ENCODE peak calls at places on chromosomes 4 and X, in ten cellular contexts. M, R, N, L, C, Z, U, W, K and X are unnamed samples. For H3K27me3 and H3K36me3, the result is how much of the 10 kb centered on the place peaks cover.

GRCh38 chr4:136121431-136121830 is 1410.9 kb downstream of the PCDH18 start:
- DNase-seq in Z (no peak), K (no peak), M (no peak), R (no peak), W (no peak), L (no peak), N (no peak), C (no peak), U (no peak), X (no peak)

GRCh38 chrX:142184756-142185602 is 20.1 kb downstream of the MAGEC2 start:
- DNase-seq in U (no peak), M (no peak), L (no peak), R (no peak), Z (no peak), N (no peak), K (no peak), W (no peak), C (no peak), X (no peak)

GRCh38 chr4:174317531-174317930 is 33.8 kb downstream of the CEP44 start:
- DNase-seq in K (no peak), U (no peak), W (no peak), Z (no peak), M (peak), L (peak), C (no peak), N (no peak), R (no peak), X (no peak)

GRCh38 chr4:71446479-71447081 is 107.8 kb downstream of the SLC4A4 start:
- DNase-seq in C (no peak), M (no peak), Z (no peak), L (no peak), U (no peak), K (no peak), W (no peak), R (no peak), N (no peak), X (no peak)

GRCh38 chr4:154416183-154416543 is 75.4 kb downstream of the DCHS2 start:
- DNase-seq in L (no peak), N (no peak), K (no peak), C (no peak), R (no peak), M (no peak), W (peak), U (no peak), Z (peak), X (peak)

GRCh38 chr4:183185018-183185417 is 86.0 kb downstream of the WWC2 start:
- DNase-seq in C (no peak), W (no peak), K (no peak), R (no peak), Z (no peak), U (no peak), L (peak), N (no peak), M (no peak), X (no peak)

GRCh38 chr4:142497606-142498005 is 348.5 kb downstream of the INPP4B start:
- DNase-seq in M (no peak), L (no peak), R (no peak), U (no peak), C (no peak), K (no peak), W (no peak), Z (no peak), N (no peak), X (no peak)

GRCh38 chr4:1751919-1752283 is 30.6 kb downstream of the TACC3 start:
- DNase-seq in W (no peak), M (no peak), K (no peak), N (no peak), C (no peak), Z (no peak), R (no peak), L (no peak), U (no peak), X (no peak)

GRCh38 chr4:17817027-17817426 is 6.2 kb downstream of the NCAPG start:
- DNase-seq in C (peak), M (peak), L (peak), N (peak), K (no peak), R (no peak), Z (no peak), U (peak), W (no peak), X (no peak)

GRCh38 chr4:59969909-59970308 is 1230.2 kb upstream of the ADGRL3 start:
- DNase-seq in Z (no peak), C (no peak), N (no peak), M (no peak), W (no peak), U (no peak), K (no peak), L (no peak), R (no peak), X (no peak)

GRCh38 chr4:88219099-88219498 is 60.7 kb upstream of the ABCG2 start:
- DNase-seq in W (peak), C (peak), M (peak), R (no peak), L (peak), U (peak), K (no peak), N (peak), Z (no peak), X (peak)

GRCh38 chr4:81194286-81194685 is 20.7 kb downstream of the PRKG2 start:
- DNase-seq in M (no peak), Z (no peak), K (no peak), U (no peak), N (no peak), L (no peak), C (no peak), W (no peak), R (no peak), X (no peak)

GRCh38 chrX:37685452-37686347 is at the start of gene XK:
- DNase-seq in N (peak), C (peak), Z (peak), W (peak), M (peak), L (no peak), R (peak), U (no peak), K (peak), X (peak)

GRCh38 chr4:3193531-3194203 is 55.3 kb upstream of the MSANTD1 start:
- DNase-seq in U (no peak), Z (no peak), W (no peak), M (peak), R (no peak), N (peak), K (no peak), C (peak), L (peak), X (no peak)

GRCh38 chrX:130874751-130875150 is 28.3 kb downstream of the ENOX2 start:
- DNase-seq in K (no peak), C (no peak), L (peak), M (no peak), Z (no peak), U (no peak), W (no peak), N (no peak), R (no peak), X (no peak)

GRCh38 chrX:49838374-49838773 is 9.3 kb downstream of the PAGE4 start:
- DNase-seq in M (peak), Z (no peak), C (no peak), W (peak), N (peak), R (no peak), L (peak), K (no peak), U (no peak), X (peak)

GRCh38 chr4:8765084-8765483 is 106.6 kb downstream of the HMX1 start:
- DNase-seq in C (no peak), N (no peak), L (no peak), U (no peak), W (no peak), K (no peak), Z (peak), M (no peak), R (no peak), X (peak)

GRCh38 chrX:142036111-142036510 is 132.4 kb downstream of the MAGEC1 start:
- DNase-seq in M (peak), U (no peak), Z (no peak), R (no peak), K (no peak), N (no peak), W (no peak), L (peak), C (no peak), X (no peak)

GRCh38 chrX:53281321-53281822 is at the start of gene IQSEC2:
- DNase-seq in Z (peak), L (peak), R (peak), N (peak), C (no peak), U (no peak), W (peak), K (peak), M (peak), X (peak)

GRCh38 chrX:13101439-13102139 is 57.2 kb upstream of the FAM9C start:
- DNase-seq in K (peak), N (peak), W (no peak), Z (peak), L (peak), C (no peak), R (peak), U (peak), M (peak), X (no peak)

GRCh38 chrX:81564851-81565250 is 362.9 kb downstream of the SH3BGRL start:
- DNase-seq in L (no peak), N (no peak), Z (no peak), K (no peak), M (no peak), R (no peak), W (peak), C (no peak), U (no peak), X (no peak)

GRCh38 chr4:93495346-93495745 is 333.2 kb upstream of the ATOH1 start:
- DNase-seq in K (no peak), N (no peak), U (no peak), C (no peak), M (no peak), R (no peak), L (no peak), Z (no peak), W (no peak), X (no peak)

GRCh38 chr4:173333658-173334084 is 487 bp downstream of the HMGB2 start:
- DNase-seq in M (no peak), Z (peak), N (no peak), L (peak), R (peak), U (no peak), C (no peak), W (no peak), K (peak), X (peak)

GRCh38 chrX:13685126-13685763 is 3.7 kb upstream of the RAB9A start:
- DNase-seq in U (no peak), M (no peak), R (no peak), C (no peak), N (no peak), Z (no peak), K (no peak), L (peak), W (no peak), X (no peak)

GRCh38 chr4:56406151-56406550 is 18.9 kb upstream of the AASDH start:
- DNase-seq in K (no peak), W (no peak), R (no peak), N (no peak), Z (no peak), M (no peak), U (no peak), C (no peak), L (no peak), X (no peak)

GRCh38 chr4:41571422-41571821 is 33.5 kb downstream of the LIMCH1 start:
- DNase-seq in M (no peak), W (no peak), U (no peak), N (no peak), L (no peak), Z (no peak), C (no peak), K (no peak), R (no peak), X (no peak)

GRCh38 chrX:27619975-27620374 is 29.8 kb downstream of the DCAF8L2 start:
- DNase-seq in C (no peak), M (peak), Z (no peak), W (no peak), N (no peak), U (no peak), K (no peak), L (peak), R (no peak), X (no peak)

GRCh38 chr4:142959156-142959555 is 113.1 kb upstream of the INPP4B start:
- DNase-seq in M (no peak), C (no peak), K (no peak), Z (no peak), W (no peak), N (no peak), R (no peak), L (no peak), U (peak), X (peak)

GRCh38 chr4:147799986-147800555 is 68.2 kb downstream of the ARHGAP10 start:
- DNase-seq in L (no peak), N (no peak), M (no peak), U (no peak), K (peak), Z (no peak), W (no peak), C (peak), R (no peak), X (peak)

GRCh38 chr4:94127707-94128328 is 79.8 kb upstream of the SMARCAD1 start:
- DNase-seq in W (no peak), N (peak), L (peak), K (no peak), R (no peak), C (no peak), M (peak), U (no peak), Z (no peak), X (peak)

GRCh38 chr4:173442223-173442932 is 43.5 kb upstream of the SCRG1 start:
- DNase-seq in M (no peak), W (no peak), L (no peak), N (no peak), K (no peak), Z (no peak), C (no peak), R (no peak), U (no peak), X (no peak)

GRCh38 chrX:153469811-153470410 is 465 bp downstream of the HAUS7 start:
- DNase-seq in M (peak), W (no peak), L (peak), Z (no peak), N (no peak), C (no peak), U (no peak), K (peak), R (no peak), X (peak)

GRCh38 chr4:152996101-152996500 is 60.0 kb downstream of the FHDC1 start:
- DNase-seq in Z (no peak), R (no peak), K (no peak), L (no peak), N (no peak), U (no peak), M (peak), C (no peak), W (no peak), X (peak)

GRCh38 chrX:41405551-41405950 is 41.6 kb upstream of the NYX start:
- DNase-seq in N (no peak), Z (no peak), K (no peak), U (no peak), C (no peak), L (no peak), R (no peak), W (no peak), M (no peak), X (no peak)

GRCh38 chrX:118530537-118530936 is 34.9 kb downstream of the DOCK11 start:
- DNase-seq in K (no peak), N (no peak), R (no peak), C (no peak), U (no peak), W (no peak), Z (no peak), L (peak), M (no peak), X (no peak)

GRCh38 chr4:157655101-157655818 is 434.7 kb downstream of the GRIA2 start:
- DNase-seq in U (no peak), K (no peak), N (no peak), W (no peak), M (no peak), L (no peak), R (no peak), Z (no peak), C (no peak), X (no peak)
- H3K4me3 ChIP-seq in U (no peak), K (no peak), N (no peak), W (no peak), M (no peak), L (no peak), R (no peak), Z (no peak), C (no peak), X (no peak)

GRCh38 chrX:627995-628394 is 2.6 kb upstream of the SHOX start:
- DNase-seq in W (no peak), L (no peak), Z (no peak), K (no peak), M (no peak), U (no peak), N (no peak), R (no peak), C (no peak), X (no peak)
- H3K27me3 ChIP-seq in W (half or more), L (under half), Z (half or more), K (under half), M (under half), U (half or more), N (under half), R (under half), C (under half), X (half or more)

GRCh38 chr4:26729547-26729946 is 131.1 kb upstream of the STIM2 start:
- DNase-seq in K (no peak), C (no peak), R (no peak), U (no peak), W (no peak), L (no peak), M (no peak), N (no peak), Z (no peak), X (no peak)
- H3K36me3 ChIP-seq in K (under half), C (under half), R (under half), U (under half), W (under half), L (under half), M (under half), N (under half), Z (under half), X (under half)

GRCh38 chrX:111101580-111101979 is 5.6 kb downstream of the PAK3 start:
- DNase-seq in M (no peak), C (no peak), N (no peak), W (no peak), U (no peak), Z (no peak), K (no peak), R (no peak), L (no peak), X (peak)

GRCh38 chrX:111098874-111099273 is 2.9 kb downstream of the PAK3 start:
- DNase-seq in W (peak), C (peak), R (peak), L (peak), N (peak), M (no peak), K (no peak), U (no peak), Z (no peak), X (peak)

GRCh38 chrX:111090458-111090857 is 5.5 kb upstream of the PAK3 start:
- DNase-seq in Z (no peak), C (no peak), M (no peak), K (no peak), R (no peak), L (no peak), W (no peak), N (no peak), U (no peak), X (no peak)

GRCh38 chrX:111100191-111100590 is 4.2 kb downstream of the PAK3 start:
- DNase-seq in U (no peak), M (no peak), W (peak), C (peak), K (no peak), N (peak), R (no peak), Z (no peak), L (peak), X (peak)

DNA sequence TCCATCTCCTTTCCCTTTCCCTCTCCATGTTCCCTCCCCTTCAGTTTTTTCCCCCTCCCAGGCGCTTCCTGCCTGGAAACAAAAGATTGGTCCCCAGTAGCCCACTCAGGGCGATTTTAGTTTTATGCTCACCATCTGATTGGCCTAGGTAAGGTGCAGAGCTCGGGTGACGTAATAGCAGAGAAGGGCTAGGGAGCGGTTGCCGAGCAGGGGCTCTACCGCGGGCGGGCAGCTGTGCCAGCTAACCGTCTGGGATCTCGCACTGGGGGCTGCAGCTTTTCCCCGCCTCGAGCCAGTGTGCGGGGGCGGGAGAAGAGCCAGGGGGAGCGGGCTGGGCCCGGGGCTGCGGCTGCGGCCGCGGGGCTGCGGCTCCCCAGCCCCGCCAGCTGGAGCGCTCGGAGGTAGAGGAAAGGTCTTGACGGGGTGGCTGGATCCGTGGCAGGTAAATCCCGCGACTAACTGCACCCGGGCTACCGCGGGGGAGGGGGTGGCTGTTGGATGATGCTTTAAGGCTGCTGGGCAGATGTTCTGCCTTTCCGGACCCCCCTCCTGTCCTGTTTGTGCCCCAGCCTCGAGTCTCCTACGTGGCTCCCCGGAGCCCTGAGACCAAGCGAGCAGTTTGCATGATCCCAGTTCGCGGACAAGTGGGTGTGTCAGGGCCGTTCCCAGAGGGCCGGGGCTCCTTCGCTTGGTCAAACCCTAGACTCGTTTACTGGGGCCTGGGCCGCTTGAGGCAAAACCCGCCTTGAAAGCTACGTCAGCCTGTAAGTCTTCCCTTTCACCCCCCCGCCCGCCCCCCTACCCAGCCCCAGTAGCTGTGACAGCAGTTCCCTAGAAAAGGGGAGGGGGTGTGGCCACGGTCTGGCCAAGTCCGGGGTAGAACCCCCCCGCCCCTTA is at the start of gene PAK3:
- DNase-seq in L (peak), C (peak), N (no peak), R (peak), Z (peak), W (peak), U (peak), M (peak), K (no peak), X (peak)
- H3K4me3 ChIP-seq in L (peak), C (peak), N (no peak), R (peak), Z (peak), W (peak), U (peak), M (no peak), K (peak), X (peak)

GRCh38 chrX:136193771-136194170 is 46.4 kb downstream of the FHL1 start:
- DNase-seq in L (no peak), N (no peak), M (no peak), K (no peak), W (no peak), Z (no peak), C (no peak), R (no peak), U (no peak), X (no peak)
- H3K27me3 ChIP-seq in L (under half), N (under half), M (under half), K (under half), W (under half), Z (under half), C (under half), R (under half), U (under half), X (under half)

DNA sequence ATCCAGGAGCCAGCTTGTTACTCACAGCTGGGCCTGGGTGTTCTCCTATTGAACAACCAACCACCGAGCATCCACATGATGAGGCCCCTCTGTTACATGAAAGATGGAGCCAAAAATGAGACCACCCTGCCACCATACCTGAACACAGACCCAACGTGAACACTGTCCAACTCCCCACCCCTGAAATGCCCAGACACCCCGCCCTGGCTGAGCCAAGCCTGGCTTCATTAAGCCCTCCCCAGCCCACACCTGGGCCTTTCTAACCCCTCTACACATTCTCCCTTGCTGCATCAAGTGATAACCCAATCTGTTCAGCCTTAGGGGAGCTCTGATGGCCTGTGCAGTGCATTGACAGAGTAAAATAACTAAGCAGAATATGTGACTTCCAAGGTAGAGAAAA is 80.7 kb downstream of the EVC start:
- DNase-seq in W (no peak), U (no peak), M (no peak), R (no peak), K (no peak), Z (no peak), N (no peak), L (no peak), C (no peak), X (no peak)
- H3K36me3 ChIP-seq in W (under half), U (under half), M (under half), R (under half), K (under half), Z (under half), N (under half), L (under half), C (under half), X (under half)